ENCODE peak calls at places on chromosomes 13 and 19, in six cellular contexts. B, S, E, G, I and J are unnamed samples.
A peak's percentile ranks its signal among the peaks of the same experiment; 100 is the strongest.

GRCh38 chr19:7988307-7988706 is 17.1 kb downstream of the ELAVL1 start:
- DNase-seq in B (no peak), S (no peak), E (peak; percentile 64), G (no peak), I (no peak), J (no peak)

GRCh38 chr13:95603887-95604533 is 40.5 kb downstream of the DZIP1 start:
- DNase-seq in B (no peak), S (no peak), E (no peak), G (no peak), I (no peak), J (no peak)

GRCh38 chr19:18231775-18232174 is 5.5 kb upstream of the PDE4C start:
- DNase-seq in B (no peak), S (no peak), E (no peak), G (no peak), I (no peak), J (no peak)

GRCh38 chr13:50701469-50701868 is 142.0 kb downstream of the DLEU7 start:
- DNase-seq in B (no peak), S (no peak), E (no peak), G (no peak), I (no peak), J (no peak)

GRCh38 chr13:110183925-110184324 is 123.0 kb downstream of the COL4A1 start:
- DNase-seq in B (no peak), S (no peak), E (peak; percentile 55), G (no peak), I (no peak), J (peak; percentile 11)

GRCh38 chr19:18097217-18097992 is at the start of gene MAST3:
- DNase-seq in B (no peak), S (peak; percentile 92), E (peak; percentile 86), G (peak; percentile 53), I (peak; percentile 77), J (peak; percentile 67)

GRCh38 chr13:24053505-24054251 is 106.8 kb upstream of the SPATA13 start:
- DNase-seq in B (peak; percentile 49), S (peak; percentile 87), E (peak; percentile 94), G (peak; percentile 43), I (peak; percentile 68), J (peak; percentile 68)

GRCh38 chr19:47312366-47313006 is 2.8 kb downstream of the C5AR1 start:
- DNase-seq in B (no peak), S (no peak), E (no peak), G (no peak), I (no peak), J (no peak)

GRCh38 chr13:73081256-73081915 is 22.6 kb downstream of the KLF5 start:
- DNase-seq in B (no peak), S (no peak), E (peak; percentile 22), G (no peak), I (no peak), J (no peak)

GRCh38 chr19:1102407-1103106 is 1.2 kb upstream of the GPX4 start:
- DNase-seq in B (no peak), S (no peak), E (peak; percentile 47), G (no peak), I (peak; percentile 99), J (peak; percentile 100)

GRCh38 chr13:95865080-95865597 is 188.1 kb downstream of the UGGT2 start:
- DNase-seq in B (no peak), S (no peak), E (no peak), G (no peak), I (no peak), J (no peak)

GRCh38 chr13:35140831-35141230 is 198.8 kb downstream of the NBEA start:
- DNase-seq in B (no peak), S (no peak), E (no peak), G (no peak), I (no peak), J (no peak)

GRCh38 chr19:4977299-4978174 is 8.6 kb downstream of the KDM4B start:
- DNase-seq in B (no peak), S (no peak), E (peak; percentile 65), G (no peak), I (peak; percentile 92), J (peak; percentile 95)

GRCh38 chr13:87537946-87538345 is 133.2 kb upstream of the SLITRK5 start:
- DNase-seq in B (no peak), S (no peak), E (no peak), G (no peak), I (no peak), J (no peak)

GRCh38 chr19:20423381-20424207 is 142.0 kb downstream of the ZNF737 start:
- DNase-seq in B (no peak), S (peak; percentile 34), E (peak; percentile 87), G (peak; percentile 31), I (peak; percentile 82), J (peak; percentile 7)

GRCh38 chr19:40280608-40281221 is 4.4 kb downstream of the AKT2 start:
- DNase-seq in B (no peak), S (peak; percentile 61), E (peak; percentile 57), G (no peak), I (no peak), J (no peak)

GRCh38 chr19:290539-291521 is at the start of gene PLPP2:
- DNase-seq in B (peak; percentile 85), S (peak; percentile 96), E (peak; percentile 32), G (no peak), I (no peak), J (no peak)

GRCh38 chr13:109088101-109088500 is 458.7 kb downstream of the MYO16 start:
- DNase-seq in B (no peak), S (no peak), E (no peak), G (no peak), I (no peak), J (no peak)

GRCh38 chr19:898663-899062 is 5.4 kb downstream of the RNU6-9 start:
- DNase-seq in B (no peak), S (no peak), E (no peak), G (no peak), I (no peak), J (no peak)

GRCh38 chr19:35559281-35559659 is 4.2 kb downstream of the ATP4A start:
- DNase-seq in B (no peak), S (no peak), E (no peak), G (no peak), I (no peak), J (no peak)

GRCh38 chr13:23599083-23599925 is 29.1 kb downstream of the TNFRSF19 start:
- DNase-seq in B (peak; percentile 59), S (peak; percentile 44), E (peak; percentile 98), G (no peak), I (no peak), J (no peak)

GRCh38 chr19:5369962-5370367 is 29.4 kb upstream of the PTPRS start:
- DNase-seq in B (peak; percentile 33), S (peak; percentile 87), E (peak; percentile 76), G (peak; percentile 46), I (peak; percentile 14), J (no peak)

GRCh38 chr19:32676895-32677359 is 1.3 kb downstream of the RGS9BP start:
- DNase-seq in B (no peak), S (no peak), E (no peak), G (peak; percentile 17), I (no peak), J (no peak)

GRCh38 chr13:94710081-94710809 is 2.1 kb downstream of the SOX21 start:
- DNase-seq in B (no peak), S (peak; percentile 34), E (peak; percentile 30), G (no peak), I (peak; percentile 16), J (no peak)

GRCh38 chr19:54209748-54210494 is 9.3 kb downstream of the RPS9 start:
- DNase-seq in B (no peak), S (no peak), E (peak; percentile 36), G (no peak), I (peak; percentile 98), J (peak; percentile 98)

GRCh38 chr19:44156475-44156874 is 8.4 kb upstream of the ZNF226 start:
- DNase-seq in B (no peak), S (no peak), E (no peak), G (no peak), I (no peak), J (no peak)

GRCh38 chr13:109385161-109385560 is 401.2 kb downstream of the IRS2 start:
- DNase-seq in B (no peak), S (no peak), E (no peak), G (no peak), I (no peak), J (peak; percentile 48)

GRCh38 chr19:58456111-58456510 is 4.7 kb downstream of the ZNF324B start:
- DNase-seq in B (no peak), S (no peak), E (no peak), G (no peak), I (no peak), J (no peak)

GRCh38 chr19:58451358-58452101 is at the start of gene ZNF324B:
- DNase-seq in B (peak; percentile 82), S (peak; percentile 98), E (peak; percentile 98), G (peak; percentile 97), I (peak; percentile 97), J (peak; percentile 92)

GRCh38 chr19:58453743-58454142 is 2.3 kb downstream of the ZNF324B start:
- DNase-seq in B (no peak), S (no peak), E (no peak), G (no peak), I (no peak), J (no peak)

GRCh38 chr19:58455306-58455705 is 3.9 kb downstream of the ZNF324B start:
- DNase-seq in B (no peak), S (no peak), E (no peak), G (no peak), I (no peak), J (no peak)

GRCh38 chr19:58450836-58451357 is 525 bp upstream of the ZNF324B start:
- DNase-seq in B (no peak), S (no peak), E (no peak), G (no peak), I (no peak), J (no peak)
- H3K23ac ChIP-seq in B (no peak overlapping the region), S (no peak overlapping the region), E (no peak overlapping the region), G (no peak overlapping the region), I (no peak overlapping the region), J (peak overlapping the region; percentile 56)

DNA sequence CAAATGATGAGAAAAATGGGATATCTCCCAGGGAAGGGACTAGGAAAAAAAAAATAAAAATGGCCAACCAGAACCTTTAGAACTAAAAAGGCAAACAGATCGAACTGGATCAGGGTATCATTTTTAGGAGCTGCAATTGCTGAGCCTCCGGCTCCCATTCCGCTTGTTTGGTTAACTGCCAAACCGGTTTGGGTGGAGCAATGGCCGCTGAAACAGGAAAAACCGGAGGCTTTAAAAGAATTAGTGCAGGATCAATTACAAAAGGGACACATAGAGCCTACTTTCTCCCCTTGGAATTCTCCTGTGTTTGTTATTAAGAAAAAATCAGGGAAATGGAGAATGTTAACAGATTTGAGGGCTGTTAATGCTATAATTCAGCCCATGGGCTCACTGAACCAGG is 12.7 kb upstream of the ZNF443 start:
- DNase-seq in B (no peak), S (no peak), E (no peak), G (no peak), I (no peak), J (no peak)
- H2BK15ac ChIP-seq in B (no peak overlapping the region), S (no peak overlapping the region), E (no peak overlapping the region), G (no peak overlapping the region), I (no peak overlapping the region), J (no peak overlapping the region)

GRCh38 chr19:48458016-48458415 is 2.6 kb downstream of the KCNJ14 start:
- DNase-seq in B (no peak), S (no peak), E (no peak), G (no peak), I (no peak), J (no peak)
- H3K23ac ChIP-seq in B (no peak overlapping the region), S (no peak overlapping the region), E (no peak overlapping the region), G (no peak overlapping the region), I (no peak overlapping the region), J (no peak overlapping the region)

GRCh38 chr13:42592915-42593718 is 19.2 kb downstream of the TNFSF11 start:
- DNase-seq in B (peak; percentile 21), S (no peak), E (peak; percentile 26), G (no peak), I (no peak), J (no peak)
- H2BK15ac ChIP-seq in B (no peak overlapping the region), S (no peak overlapping the region), E (no peak overlapping the region), G (no peak overlapping the region), I (no peak overlapping the region), J (no peak overlapping the region)

GRCh38 chr19:48993175-48994034 is at the start of the genes GYS1 and RUVBL2:
- DNase-seq in B (peak; percentile 97), S (peak; percentile 99), E (peak; percentile 100), G (peak; percentile 99), I (peak; percentile 100), J (peak; percentile 99)
- H3K23ac ChIP-seq in B (no peak within 1 kb of the TSS), S (no peak within 1 kb of the TSS), E (no peak within 1 kb of the TSS), G (peak within 1 kb of the TSS; percentile 89), I (peak within 1 kb of the TSS; percentile 90), J (peak within 1 kb of the TSS; percentile 94)